ENCODE peak calls at places on chromosomes 4 and X, in six cellular contexts. Z, R, E, V, F and H are unnamed samples.
A peak's percentile ranks its signal among the peaks of the same experiment; 100 is the strongest.

GRCh38 chrX:136856527-136856926 is 24.0 kb downstream of the RBMX start:
- DNase-seq in Z (no peak), R (peak; percentile 40), E (no peak), V (no peak), F (no peak), H (no peak)

GRCh38 chrX:14027511-14028019 is 2.1 kb downstream of the GEMIN8 start:
- DNase-seq in F (peak; percentile 1), R (peak; percentile 63), V (peak; percentile 80), E (no peak), Z (no peak), H (peak; percentile 29)

GRCh38 chrX:46642145-46642544 is 68.6 kb downstream of the CHST7 start:
- DNase-seq in F (peak; percentile 11), R (no peak), Z (no peak), V (peak; percentile 42), E (peak; percentile 7), H (peak; percentile 42)

GRCh38 chrX:13520441-13520840 is 49.0 kb upstream of the EGFL6 start:
- DNase-seq in Z (no peak), V (peak; percentile 44), E (no peak), F (no peak), R (no peak), H (no peak)

GRCh38 chrX:80285131-80285773 is 135.0 kb upstream of the TENT5D start:
- DNase-seq in F (peak; percentile 8), Z (no peak), V (no peak), E (peak; percentile 0), R (no peak), H (peak; percentile 32)

GRCh38 chrX:119618439-119618838 is 12.2 kb upstream of the NKRF start:
- DNase-seq in V (no peak), F (no peak), Z (no peak), R (no peak), E (no peak), H (peak; percentile 32)

GRCh38 chr4:111633663-111634266 is 511.5 kb upstream of the FAM241A start:
- DNase-seq in F (no peak), E (no peak), R (no peak), V (no peak), Z (no peak), H (no peak)

GRCh38 chr4:182832352-182833120 is 84.7 kb downstream of the DCTD start:
- DNase-seq in R (no peak), Z (no peak), E (no peak), V (no peak), F (peak; percentile 20), H (no peak)

GRCh38 chrX:106742193-106742592 is 15.7 kb downstream of the RNF128 start:
- DNase-seq in Z (no peak), R (no peak), V (no peak), F (no peak), E (no peak), H (no peak)

GRCh38 chrX:130190801-130191200 is 19.0 kb downstream of the RAB33A start:
- DNase-seq in Z (no peak), R (no peak), E (no peak), F (no peak), V (no peak), H (no peak)

GRCh38 chrX:74922922-74923321 is 2.3 kb downstream of the NEXMIF start:
- DNase-seq in Z (no peak), F (no peak), E (no peak), R (peak; percentile 69), V (no peak), H (peak; percentile 62)

GRCh38 chr4:89754531-89754930 is 82.4 kb downstream of the SNCA start:
- DNase-seq in F (no peak), Z (no peak), E (no peak), R (no peak), V (no peak), H (no peak)

GRCh38 chr4:89661490-89661889 is 175.5 kb downstream of the SNCA start:
- DNase-seq in F (no peak), Z (no peak), R (no peak), E (no peak), V (peak; percentile 37), H (no peak)

GRCh38 chr4:6917445-6918241 is 8.0 kb downstream of the TBC1D14 start:
- DNase-seq in F (peak; percentile 95), Z (peak; percentile 66), V (peak; percentile 55), R (no peak), E (peak; percentile 35), H (peak; percentile 91)
- TF ChIP-seq POLR2A in F (no peak), Z (no peak), V (no peak), R (no peak), E (no peak), H (no peak)

GRCh38 chr4:3369781-3370660 is 71.7 kb upstream of the HGFAC start:
- DNase-seq in V (peak; percentile 83), F (no peak), E (no peak), R (no peak), Z (no peak), H (peak; percentile 87)
- TF ChIP-seq MAX in V (no peak), F (no peak), E (no peak), R (no peak), Z (no peak), H (no peak)

GRCh38 chr4:25549413-25549812 is 106.2 kb upstream of the SLC34A2 start:
- DNase-seq in V (no peak), E (no peak), F (no peak), R (no peak), Z (no peak), H (no peak)
- TF ChIP-seq MYC in V (no peak), E (no peak), F (no peak), R (no peak), Z (no peak), H (no peak)

DNA sequence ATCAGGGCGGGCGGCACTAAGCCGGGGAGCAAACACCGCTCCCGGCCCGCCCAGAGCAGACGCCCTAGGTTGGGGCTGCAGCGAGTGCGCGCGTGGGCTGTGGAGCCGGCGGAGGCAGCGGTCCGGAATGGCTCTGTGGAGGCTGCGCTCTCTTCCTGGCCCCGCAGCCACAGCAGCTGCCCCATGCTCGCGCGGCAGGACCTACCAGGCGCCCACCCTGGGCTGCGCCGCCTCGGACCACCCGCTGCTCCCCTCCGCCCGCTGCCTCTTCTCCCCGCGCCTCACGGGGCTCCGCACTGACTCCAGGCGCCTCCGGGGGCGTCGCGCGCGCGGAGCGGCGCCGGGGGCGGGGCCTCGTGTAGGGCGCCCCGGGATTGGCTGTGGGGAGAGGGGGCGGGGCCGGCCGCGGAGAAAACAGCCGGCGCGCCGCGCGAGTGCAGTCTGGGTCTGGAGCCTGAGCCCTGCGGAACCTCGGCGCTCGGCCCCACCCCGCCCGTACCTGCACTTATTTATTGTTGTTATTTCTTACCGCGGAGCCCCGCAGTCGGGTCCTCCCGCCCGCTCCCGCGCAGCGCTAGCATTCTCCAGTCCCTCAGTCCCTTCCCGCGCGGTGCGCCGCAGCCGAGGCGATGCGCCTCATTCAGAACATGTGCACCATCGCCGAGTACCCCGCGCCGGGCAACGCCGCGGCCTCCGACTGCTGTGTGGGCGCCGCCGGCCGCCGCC is at the start of gene RASL11B:
- DNase-seq in F (peak; percentile 20), Z (peak; percentile 97), R (peak; percentile 4), E (peak; percentile 72), V (peak; percentile 78), H (peak; percentile 56)
- TF ChIP-seq POLR2A in F (peak; percentile 38), Z (peak; percentile 50), R (peak; percentile 76), E (peak; percentile 13), V (no peak), H (no peak)

GRCh38 chr4:169773889-169774288 is 16.1 kb upstream of the HPF1 start:
- DNase-seq in Z (no peak), F (no peak), E (no peak), R (no peak), V (no peak), H (no peak)

GRCh38 chr4:169770411-169770810 is 12.7 kb upstream of the HPF1 start:
- DNase-seq in Z (no peak), V (no peak), E (no peak), F (no peak), R (no peak), H (no peak)

GRCh38 chr4:169774466-169775445 is 17.0 kb upstream of the HPF1 start:
- DNase-seq in F (no peak), V (peak; percentile 42), Z (peak; percentile 48), R (no peak), E (no peak), H (no peak)
- TF ChIP-seq MAX in F (no peak), V (no peak), Z (no peak), R (no peak), E (no peak), H (no peak)